ENCODE peak calls at places on chromosome 19, in ten cellular contexts. K is body of pancreas, M is astrocyte, Z is fibroblast of pulmonary artery, V is ovary, O is right atrium auricular region, F is right lobe of liver, A is upper lobe of right lung, Y is IMR-90, S is colonic mucosa. L is an unnamed sample.

GRCh38 chr19:46373573-46374359 is 26.9 kb downstream of the PPP5C start:
- DNase-seq in K (peak), M (peak), Z (peak), V (no peak), O (no peak), F (peak), A (peak), Y (peak), S (peak), L (peak)

GRCh38 chr19:13097331-13098258 is 5.1 kb downstream of the LYL1 start:
- DNase-seq in K (no peak), M (no peak), Z (no peak), V (peak), O (no peak), F (no peak), A (peak), Y (no peak), S (no peak), L (no peak)

GRCh38 chr19:47381653-47382279 is 32.7 kb downstream of the DHX34 start:
- DNase-seq in K (no peak), M (no peak), Z (no peak), V (no peak), O (no peak), F (no peak), A (no peak), Y (no peak), S (no peak), L (no peak)

GRCh38 chr19:6020166-6020967 is 42.4 kb upstream of the RANBP3 start:
- DNase-seq in K (peak), M (no peak), Z (no peak), V (no peak), O (no peak), F (no peak), A (peak), Y (no peak), S (no peak), L (no peak)

GRCh38 chr19:3171894-3172679 is 6.5 kb upstream of the S1PR4 start:
- DNase-seq in K (no peak), M (no peak), Z (no peak), V (no peak), O (no peak), F (no peak), A (no peak), Y (no peak), S (no peak), L (no peak)

GRCh38 chr19:51027126-51027806 is 850 bp upstream of the KLK11 start:
- DNase-seq in K (no peak), M (no peak), Z (no peak), V (no peak), O (no peak), F (no peak), A (no peak), Y (no peak), S (no peak), L (no peak)

GRCh38 chr19:46206176-46206575 is 23.4 kb upstream of the IGFL1 start:
- DNase-seq in K (no peak), M (no peak), Z (no peak), V (no peak), O (no peak), F (no peak), A (no peak), Y (no peak), S (no peak), L (no peak)

GRCh38 chr19:47097396-47098217 is 16.0 kb downstream of the ZC3H4 start:
- DNase-seq in K (no peak), M (peak), Z (no peak), V (no peak), O (peak), F (no peak), A (no peak), Y (no peak), S (peak), L (no peak)

GRCh38 chr19:52200044-52200443 is 10.2 kb downstream of the PPP2R1A start:
- DNase-seq in K (no peak), M (peak), Z (peak), V (peak), O (peak), F (no peak), A (no peak), Y (peak), S (no peak), L (peak)

GRCh38 chr19:46542428-46543230 is 47.0 kb upstream of the PNMA8B start:
- DNase-seq in K (peak), M (peak), Z (peak), V (peak), O (peak), F (peak), A (peak), Y (peak), S (peak), L (peak)

GRCh38 chr19:2982983-2983350 is 5.6 kb downstream of the TLE6 start:
- DNase-seq in K (peak), M (peak), Z (peak), V (peak), O (peak), F (peak), A (peak), Y (peak), S (peak), L (peak)

GRCh38 chr19:19486343-19487076 is 28.8 kb downstream of the TSSK6 start:
- DNase-seq in K (no peak), M (no peak), Z (no peak), V (no peak), O (no peak), F (no peak), A (no peak), Y (no peak), S (no peak), L (peak)

GRCh38 chr19:2431318-2432055 is 4.1 kb upstream of the TIMM13 start:
- DNase-seq in K (no peak), M (no peak), Z (no peak), V (no peak), O (no peak), F (no peak), A (no peak), Y (no peak), S (no peak), L (no peak)

GRCh38 chr19:32404213-32404938 is 1.2 kb upstream of the DPY19L3 start:
- DNase-seq in K (no peak), M (no peak), Z (peak), V (no peak), O (no peak), F (no peak), A (no peak), Y (no peak), S (no peak), L (peak)

GRCh38 chr19:4676955-4677731 is 7.0 kb upstream of the MYDGF start:
- DNase-seq in K (peak), M (no peak), Z (peak), V (no peak), O (no peak), F (no peak), A (no peak), Y (peak), S (peak), L (peak)

GRCh38 chr19:29521291-29522075 is 4.3 kb upstream of the VSTM2B start:
- DNase-seq in K (no peak), M (no peak), Z (no peak), V (no peak), O (no peak), F (no peak), A (peak), Y (no peak), S (no peak), L (no peak)

GRCh38 chr19:12865746-12866415 is 15.4 kb downstream of the DNASE2 start:
- DNase-seq in K (no peak), M (no peak), Z (no peak), V (no peak), O (no peak), F (no peak), A (no peak), Y (no peak), S (no peak), L (no peak)

GRCh38 chr19:57903298-57904174 is 12.9 kb downstream of the ZNF417 start:
- DNase-seq in K (no peak), M (peak), Z (peak), V (no peak), O (no peak), F (peak), A (no peak), Y (peak), S (no peak), L (peak)

GRCh38 chr19:18832331-18833140 is 777 bp downstream of the UPF1 start:
- DNase-seq in K (no peak), M (no peak), Z (no peak), V (peak), O (no peak), F (peak), A (no peak), Y (no peak), S (peak), L (no peak)

GRCh38 chr19:32404939-32405430 is 585 bp upstream of the DPY19L3 start:
- DNase-seq in K (peak), M (peak), Z (peak), V (peak), O (peak), F (peak), A (peak), Y (peak), S (peak), L (no peak)

GRCh38 chr19:17579523-17580244 is 24.2 kb downstream of the COLGALT1 start:
- DNase-seq in K (no peak), M (no peak), Z (peak), V (peak), O (no peak), F (no peak), A (peak), Y (peak), S (peak), L (peak)

GRCh38 chr19:13025819-13026477 is 30.7 kb downstream of the NFIX start:
- DNase-seq in K (no peak), M (no peak), Z (no peak), V (no peak), O (no peak), F (no peak), A (no peak), Y (no peak), S (no peak), L (no peak)

GRCh38 chr19:42083537-42083936 is 7.6 kb downstream of the ZNF574 start:
- DNase-seq in K (no peak), M (no peak), Z (no peak), V (no peak), O (no peak), F (no peak), A (no peak), Y (no peak), S (no peak), L (no peak)

GRCh38 chr19:41928221-41928683 is at the start of gene ERFL:
- DNase-seq in K (no peak), M (no peak), Z (no peak), V (no peak), O (no peak), F (no peak), A (no peak), Y (no peak), S (peak), L (no peak)

GRCh38 chr19:11284535-11284934 is 11.4 kb upstream of the TSPAN16 start:
- DNase-seq in K (no peak), M (no peak), Z (no peak), V (no peak), O (no peak), F (no peak), A (no peak), Y (no peak), S (no peak), L (no peak)

DNA sequence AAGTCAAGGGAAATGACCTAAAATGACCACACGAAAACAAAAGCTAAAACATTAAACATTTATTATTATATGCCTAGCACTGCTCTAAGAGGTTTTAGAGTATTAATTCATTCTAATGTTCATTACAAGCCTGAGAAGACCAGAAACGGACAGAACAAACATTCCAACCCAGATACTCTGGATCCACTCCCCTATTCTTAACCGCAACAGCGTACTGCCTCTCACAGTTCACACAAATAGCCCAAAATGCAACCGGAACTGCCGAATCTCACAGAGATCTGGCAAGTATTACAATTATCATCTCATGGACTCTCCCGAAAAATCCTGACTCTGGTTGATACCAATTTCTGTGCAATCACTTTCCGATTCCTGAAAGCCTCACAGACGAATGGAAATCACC is 1.4 kb downstream of the ZNF780B start:
- DNase-seq in K (no peak), M (no peak), Z (no peak), V (no peak), O (no peak), F (no peak), A (no peak), Y (no peak), S (no peak), L (no peak)
- H3K4me3 ChIP-seq in K (no peak), M (no peak), Z (peak), V (no peak), O (peak), F (no peak), A (peak), Y (no peak), S (no peak), L (peak)

GRCh38 chr19:1269478-1270167 is 491 bp downstream of the CIRBP start:
- DNase-seq in K (peak), M (peak), Z (peak), V (peak), O (peak), F (peak), A (peak), Y (peak), S (peak), L (peak)
- TF ChIP-seq CTCF in K (peak), M (no peak), Z (peak), V (no peak), O (peak), F (no peak), A (no peak), Y (no peak), S (no peak), L (no peak)

GRCh38 chr19:40278361-40279045 is 6.6 kb downstream of the AKT2 start:
- DNase-seq in K (no peak), M (no peak), Z (no peak), V (peak), O (no peak), F (no peak), A (no peak), Y (no peak), S (no peak), L (no peak)
- H3K4me3 ChIP-seq in K (no peak), M (no peak), Z (peak), V (peak), O (peak), F (no peak), A (peak), Y (no peak), S (no peak), L (peak)

DNA sequence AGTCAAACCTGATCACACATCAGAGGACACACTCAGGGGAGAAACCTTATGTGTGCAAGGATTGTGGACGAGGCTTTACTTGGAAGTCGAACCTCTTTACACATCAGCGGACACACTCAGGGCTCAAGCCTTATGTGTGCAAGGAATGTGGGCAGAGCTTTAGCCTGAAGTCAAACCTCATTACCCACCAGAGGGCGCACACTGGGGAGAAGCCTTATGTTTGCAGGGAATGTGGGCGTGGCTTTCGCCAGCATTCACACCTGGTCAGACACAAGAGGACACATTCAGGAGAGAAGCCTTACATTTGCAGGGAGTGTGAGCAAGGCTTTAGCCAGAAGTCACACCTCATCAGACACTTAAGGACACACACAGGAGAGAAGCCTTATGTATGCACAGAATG is 8.2 kb upstream of the ZNF527 start:
- DNase-seq in K (no peak), M (no peak), Z (peak), V (no peak), O (no peak), F (no peak), A (no peak), Y (no peak), S (no peak), L (no peak)
- TF ChIP-seq CTCF in K (no peak), M (no peak), Z (peak), V (no peak), O (no peak), F (no peak), A (no peak), Y (no peak), S (no peak), L (no peak)

DNA sequence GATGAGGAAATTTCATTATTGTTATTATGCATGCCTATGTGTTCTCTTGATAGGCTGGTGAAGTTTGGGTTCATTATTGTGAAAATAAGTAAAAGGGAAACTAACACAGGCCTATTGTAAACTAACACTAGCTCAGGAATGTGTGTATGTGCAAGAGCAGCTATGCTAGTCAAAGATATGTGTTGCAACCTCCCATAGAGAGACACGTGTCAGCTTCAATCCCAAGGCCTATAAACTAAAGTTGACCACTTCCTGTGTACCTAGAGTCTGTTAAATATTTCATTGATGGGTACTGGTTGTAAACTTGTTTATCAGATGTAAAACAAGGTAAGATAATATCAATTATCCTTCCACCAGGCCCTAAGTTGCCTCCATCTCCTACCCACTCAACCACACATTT is 44.7 kb upstream of the ZNF30 start:
- DNase-seq in K (no peak), M (no peak), Z (peak), V (no peak), O (no peak), F (no peak), A (no peak), Y (peak), S (no peak), L (no peak)
- H3K4me3 ChIP-seq in K (no peak), M (no peak), Z (no peak), V (no peak), O (no peak), F (no peak), A (no peak), Y (no peak), S (no peak), L (no peak)

DNA sequence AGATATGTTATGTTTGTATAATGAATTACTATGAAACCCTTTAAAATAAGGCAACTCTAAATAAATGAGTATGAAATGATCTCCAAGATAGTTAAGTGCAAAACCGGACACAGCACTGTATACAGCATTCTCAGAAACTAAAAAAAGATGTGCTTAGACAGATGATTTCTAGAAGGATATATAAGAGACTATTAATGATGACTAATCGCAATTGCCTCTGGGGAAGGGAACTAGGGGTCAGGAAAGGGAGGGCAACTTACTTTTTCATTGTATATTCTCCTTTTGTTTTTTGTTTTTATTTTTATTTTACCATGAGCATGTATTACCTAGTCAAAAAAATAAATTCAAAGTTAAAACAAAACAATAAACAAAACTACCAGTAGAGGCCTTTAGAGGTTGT is 12.8 kb downstream of the PEG3 start:
- DNase-seq in K (no peak), M (no peak), Z (no peak), V (no peak), O (no peak), F (no peak), A (no peak), Y (no peak), S (no peak), L (no peak)
- TF ChIP-seq CTCF in K (no peak), M (no peak), Z (no peak), V (no peak), O (no peak), F (no peak), A (no peak), Y (no peak), S (no peak), L (no peak)

DNA sequence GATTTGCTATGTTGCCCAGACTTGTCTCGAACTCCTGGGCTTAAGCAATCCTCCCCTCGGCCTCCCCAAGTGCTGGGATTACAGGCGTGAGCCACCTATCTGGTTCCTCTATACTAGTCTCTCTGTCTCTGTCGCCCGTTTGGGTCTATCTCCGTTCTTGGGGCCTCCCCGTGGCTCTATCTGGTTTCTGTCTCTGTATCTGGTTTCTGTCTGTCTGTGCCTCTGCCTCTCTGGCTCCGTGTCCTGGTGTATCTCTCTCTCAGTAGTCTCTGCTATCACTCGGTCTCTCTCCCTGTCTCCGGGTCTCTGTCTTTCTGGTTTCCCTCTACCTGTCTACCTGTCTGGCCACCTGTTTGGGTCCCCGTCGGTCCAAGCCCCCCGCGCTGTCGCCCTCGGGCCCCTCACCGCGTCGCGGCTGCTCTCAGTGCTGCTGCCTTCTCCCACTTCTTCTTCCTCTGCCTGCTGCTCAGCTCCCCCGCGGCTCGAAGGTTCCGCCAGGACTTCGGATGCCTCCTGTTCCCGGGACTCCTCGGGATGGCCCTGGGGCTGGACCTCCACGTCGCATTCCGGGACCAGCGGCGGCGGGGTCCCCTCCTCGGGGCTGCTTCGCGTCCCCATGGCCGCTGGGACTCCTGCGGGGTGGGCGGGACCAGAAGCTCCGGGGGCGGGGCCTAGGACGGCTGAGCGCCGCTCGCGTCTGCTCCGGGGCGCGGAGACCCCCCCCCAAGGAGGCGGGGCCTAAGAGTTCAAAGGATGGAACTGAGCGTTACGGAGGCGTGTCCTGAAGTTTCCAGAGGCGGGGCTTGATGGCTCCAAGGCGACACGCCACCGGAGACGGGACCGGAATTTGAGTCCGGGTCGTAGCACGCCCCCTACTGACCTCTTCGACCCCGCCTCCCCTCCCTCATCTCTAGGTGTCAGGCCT is 783 bp downstream of the PHLDB3 start:
- DNase-seq in K (peak), M (peak), Z (peak), V (peak), O (peak), F (peak), A (peak), Y (peak), S (peak), L (peak)
- H3K4me3 ChIP-seq in K (peak), M (peak), Z (peak), V (peak), O (peak), F (peak), A (peak), Y (peak), S (peak), L (peak)

GRCh38 chr19:33679696-33680095 is 57.9 kb downstream of the CHST8 start:
- DNase-seq in K (no peak), M (no peak), Z (no peak), V (no peak), O (no peak), F (no peak), A (peak), Y (no peak), S (no peak), L (no peak)
- TF ChIP-seq CTCF in K (no peak), M (no peak), Z (no peak), V (no peak), O (no peak), F (no peak), A (no peak), Y (no peak), S (no peak), L (no peak)

L was measured in foreskin fibroblast.